ENCODE peak calls at places on chromosomes 11 and 22, in four cellular contexts. H is CD8-positive, alpha-beta T cell; D is SK-N-SH; Q is suprapubic skin. C is an unnamed sample.
A peak's percentile ranks its signal among the peaks of the same experiment; 100 is the strongest.

GRCh38 chr22:20247608-20248171 is 20.4 kb downstream of the RTN4R start:
- DNase-seq in Q (no peak), D (no peak), H (no peak), C (peak; percentile 43)

GRCh38 chr11:130480721-130481140 is 32.3 kb downstream of the ADAMTS15 start:
- DNase-seq in Q (no peak), H (no peak), D (no peak), C (no peak)

GRCh38 chr11:215581-216037 is 8.1 kb downstream of the RIC8A start:
- DNase-seq in Q (peak; percentile 66), H (peak; percentile 4), D (no peak), C (no peak)

GRCh38 chr22:48428556-48429371 is 1398.9 kb downstream of the BRD1 start:
- DNase-seq in Q (no peak), H (no peak), D (no peak), C (no peak)

GRCh38 chr11:64767344-64768299 is 7.8 kb upstream of the PYGM start:
- DNase-seq in D (peak; percentile 76), H (peak; percentile 91), Q (peak; percentile 92), C (no peak)

GRCh38 chr11:116513894-116514293 is 258.9 kb downstream of the BUD13 start:
- DNase-seq in D (no peak), H (no peak), Q (peak; percentile 67), C (no peak)

GRCh38 chr11:40274017-40274416 is 1185.4 kb downstream of the LRRC4C start:
- DNase-seq in D (no peak), H (no peak), Q (no peak), C (no peak)

GRCh38 chr22:44642096-44642644 is 59.8 kb upstream of the PRR5 start:
- DNase-seq in D (no peak), H (no peak), Q (no peak), C (no peak)

GRCh38 chr11:19789840-19790710 is 77.4 kb downstream of the NAV2 start:
- DNase-seq in H (no peak), Q (no peak), D (no peak), C (no peak)

GRCh38 chr11:68037481-68038225 is 1.2 kb upstream of the TCIRG1 start:
- DNase-seq in H (no peak), Q (no peak), D (no peak), C (no peak)

GRCh38 chr22:39937881-39938280 is 22.3 kb upstream of the TMA7B start:
- DNase-seq in H (no peak), Q (no peak), D (no peak), C (no peak)

GRCh38 chr11:67673358-67673757 is 1.1 kb downstream of the ALDH3B2 start:
- DNase-seq in Q (peak; percentile 66), H (no peak), D (no peak), C (no peak)

GRCh38 chr11:17015639-17016125 is 1.5 kb upstream of the PLEKHA7 start:
- DNase-seq in H (no peak), Q (peak; percentile 52), D (peak; percentile 36), C (no peak)

GRCh38 chr11:75148436-75148983 is 2.4 kb upstream of the SLCO2B1 start:
- DNase-seq in H (no peak), Q (no peak), D (no peak), C (no peak)

GRCh38 chr11:82791779-82792178 is 58.1 kb upstream of the FAM181B start:
- DNase-seq in H (no peak), D (peak; percentile 24), Q (no peak), C (no peak)

GRCh38 chr22:21018314-21018713 is 3.3 kb downstream of the P2RX6 start:
- DNase-seq in D (no peak), H (no peak), Q (no peak), C (no peak)

GRCh38 chr22:19942886-19943664 is 1.5 kb upstream of the TXNRD2 start:
- DNase-seq in H (no peak), D (no peak), Q (no peak), C (no peak)

GRCh38 chr11:124899376-124900145 is 1.9 kb upstream of the ROBO4 start:
- DNase-seq in H (no peak), Q (no peak), D (peak; percentile 29), C (no peak)

GRCh38 chr22:39808087-39808486 is 85.5 kb downstream of the ENTHD1 start:
- DNase-seq in D (peak; percentile 4), Q (no peak), H (peak; percentile 35), C (no peak)

GRCh38 chr11:19374189-19374588 is 133.4 kb upstream of the E2F8 start:
- DNase-seq in D (no peak), Q (no peak), H (no peak), C (no peak)

GRCh38 chr22:44363214-44363979 is 50.6 kb upstream of the SHISAL1 start:
- DNase-seq in D (peak; percentile 85), H (no peak), Q (peak; percentile 90), C (peak; percentile 40)

GRCh38 chr22:42544686-42545085 is 9.1 kb upstream of the SERHL2 start:
- DNase-seq in H (no peak), Q (no peak), D (no peak), C (no peak)

GRCh38 chr11:83162377-83162776 is 5.4 kb downstream of the PCF11 start:
- DNase-seq in H (no peak), Q (no peak), D (no peak), C (no peak)

GRCh38 chr11:44611687-44612437 is 46.4 kb downstream of the CD82 start:
- DNase-seq in Q (no peak), H (peak; percentile 65), D (no peak), C (no peak)

GRCh38 chr11:134411887-134412507 is at the start of gene B3GAT1:
- DNase-seq in Q (no peak), H (no peak), D (peak; percentile 86), C (no peak)

GRCh38 chr11:35588627-35589026 is 29.6 kb upstream of the FJX1 start:
- DNase-seq in Q (no peak), H (no peak), D (no peak), C (no peak)

GRCh38 chr11:64805481-64805880 is 2.5 kb upstream of the MAP4K2 start:
- DNase-seq in D (no peak), Q (no peak), H (no peak), C (no peak)

GRCh38 chr11:37804666-37805065 is 1206.6 kb upstream of the RAG2 start:
- DNase-seq in D (no peak), Q (no peak), H (no peak), C (no peak)

DNA sequence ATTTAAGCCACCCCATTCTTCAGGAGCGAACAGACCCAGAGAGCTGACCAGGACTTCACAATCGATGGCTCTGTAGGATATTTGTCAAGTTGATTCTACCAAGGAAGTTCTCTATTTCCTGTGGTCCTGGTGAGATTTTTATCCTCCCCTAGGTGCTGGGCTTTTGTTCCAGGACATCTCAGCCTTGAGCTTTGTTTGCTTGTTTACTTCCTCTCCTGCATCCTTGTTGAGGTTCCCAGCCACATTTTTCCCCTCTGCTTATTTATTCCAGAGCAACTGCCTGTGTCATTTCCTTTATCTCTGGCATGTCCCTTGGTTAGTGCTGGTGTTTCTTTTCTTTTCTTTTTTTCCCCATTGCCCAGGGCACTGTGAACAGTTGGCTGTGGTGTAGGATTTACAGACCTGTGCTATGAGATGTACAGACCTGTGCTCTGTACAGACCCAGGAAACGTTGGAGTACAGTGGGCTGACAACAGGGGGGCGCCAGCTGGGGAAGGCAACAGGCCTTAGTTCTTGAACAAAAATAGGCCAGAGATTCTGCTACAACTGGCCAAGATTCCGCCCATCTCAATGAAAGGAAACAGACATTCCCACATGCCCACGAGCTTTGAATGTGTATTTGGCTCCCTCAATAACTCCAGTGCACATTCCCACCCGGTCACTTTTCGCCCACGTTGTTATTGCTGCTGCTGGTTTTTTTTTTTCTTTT is 235.9 kb upstream of the DDI1 start:
- DNase-seq in D (no peak), Q (no peak), H (no peak), C (no peak)
- H3K27ac ChIP-seq in D (peak overlapping the region; percentile 15), Q (no peak overlapping the region), H (no peak overlapping the region), C (no peak overlapping the region)

DNA sequence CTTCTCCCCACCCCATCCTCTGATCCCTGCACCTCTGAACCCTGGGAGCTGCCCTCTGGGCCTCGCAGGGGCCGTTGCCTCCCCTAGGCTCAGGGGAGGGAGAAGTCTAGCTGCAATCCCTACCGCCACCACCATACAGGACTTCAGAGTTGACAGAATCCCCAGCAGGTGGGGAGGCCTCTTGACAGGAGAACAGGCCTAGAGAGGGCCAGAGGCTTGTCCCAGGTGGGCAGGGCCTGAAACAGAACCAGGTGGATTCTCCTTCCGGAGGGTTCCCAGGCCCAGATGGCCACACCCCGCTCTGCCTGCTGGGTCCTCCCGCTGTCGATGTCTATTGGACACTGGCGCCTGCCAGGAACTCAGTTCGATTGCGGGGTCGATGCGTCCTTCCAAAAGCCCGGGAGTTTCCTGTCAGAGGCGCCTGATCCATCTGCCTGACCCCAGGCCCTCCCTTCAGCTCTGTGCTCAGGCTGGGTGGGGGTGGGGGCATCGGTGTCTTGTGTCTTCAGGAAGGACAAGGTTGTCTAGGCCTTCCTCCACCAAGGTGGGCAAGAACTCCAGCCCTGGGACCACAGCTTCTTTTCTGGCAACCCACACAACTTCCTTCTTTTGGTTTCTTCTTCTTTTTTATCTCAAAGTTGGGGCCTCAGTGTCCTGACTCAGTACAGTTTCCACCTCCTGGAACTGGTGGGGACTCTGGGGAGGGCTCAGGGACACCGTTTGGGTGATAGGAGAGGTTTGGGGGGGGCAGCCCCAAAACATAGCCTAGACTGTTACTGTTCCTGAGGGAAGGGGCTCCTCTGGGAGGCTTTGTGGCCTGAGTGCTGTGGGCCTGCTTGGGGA is 6.4 kb downstream of the STARD10 start:
- DNase-seq in D (peak; percentile 46), Q (no peak), H (no peak), C (no peak)
- H3K27ac ChIP-seq in D (no peak overlapping the region), Q (no peak overlapping the region), H (no peak overlapping the region), C (peak overlapping the region; percentile 11)

DNA sequence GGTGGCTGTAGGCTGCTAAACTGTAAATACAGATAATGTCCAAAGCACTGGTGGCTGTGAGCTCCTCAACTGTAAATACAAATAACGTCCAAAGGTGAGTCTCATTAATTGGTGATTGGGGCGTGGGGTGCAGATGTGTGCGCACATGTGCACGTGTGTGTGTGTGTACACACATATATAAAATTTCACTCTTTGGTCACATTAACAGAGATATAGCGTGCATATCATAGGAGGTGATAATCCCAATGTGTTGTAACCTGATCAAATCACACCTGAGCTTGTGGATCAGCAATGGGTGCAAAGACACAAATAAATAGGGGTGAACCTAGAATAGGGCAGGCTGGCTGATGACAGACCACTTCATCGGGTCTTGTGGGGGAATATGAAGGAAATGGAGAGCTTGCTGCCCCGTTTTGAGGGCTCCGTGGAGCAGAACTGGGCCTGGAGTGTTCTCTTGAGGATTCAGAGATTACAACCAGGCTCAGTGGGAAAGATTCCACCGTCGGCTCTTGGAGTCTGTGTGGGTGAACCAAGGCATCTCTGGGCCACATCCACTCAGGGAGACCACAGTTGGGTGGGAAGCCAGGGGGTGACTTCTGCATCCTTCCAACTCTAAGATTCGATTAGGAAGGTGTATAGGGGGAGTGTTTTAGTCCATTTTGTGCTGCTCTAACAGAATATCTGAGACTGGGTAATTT is 24.9 kb upstream of the OSBPL5 start:
- DNase-seq in H (no peak), D (no peak), Q (no peak), C (no peak)
- H3K27ac ChIP-seq in H (no peak overlapping the region), D (no peak overlapping the region), Q (no peak overlapping the region), C (no peak overlapping the region)

DNA sequence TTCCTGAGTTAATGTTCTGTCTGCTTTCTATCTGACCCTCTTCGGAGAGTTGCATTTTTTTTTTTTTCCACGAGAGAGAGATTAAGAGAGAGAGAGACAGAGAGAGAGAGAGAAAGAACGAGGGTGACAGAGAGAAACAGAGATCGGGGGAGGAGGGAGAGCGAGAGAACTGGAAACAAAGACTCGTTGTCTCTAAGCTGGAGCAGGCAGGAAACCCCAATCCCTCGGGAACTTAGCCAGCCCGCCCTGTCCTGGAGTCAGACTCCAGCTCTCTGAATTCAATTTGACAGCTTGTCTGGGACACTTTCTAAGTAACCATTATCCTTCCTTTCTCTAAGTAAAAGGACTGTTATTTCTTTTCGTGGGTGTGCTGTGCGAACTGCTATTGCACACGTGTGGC is 76.9 kb downstream of the KCNJ1 start:
- DNase-seq in Q (no peak), H (no peak), D (no peak), C (peak; percentile 76)
- H3K27ac ChIP-seq in Q (no peak overlapping the region), H (no peak overlapping the region), D (peak overlapping the region; percentile 69), C (no peak overlapping the region)

GRCh38 chr11:69449320-69450063 is 32.0 kb upstream of the LINC01488 start:
- DNase-seq in H (no peak), Q (no peak), D (peak; percentile 90), C (no peak)
- H3K27ac ChIP-seq in H (no peak overlapping the region), Q (peak overlapping the region; percentile 38), D (no peak overlapping the region), C (peak overlapping the region; percentile 58)

GRCh38 chr11:86062719-86063118 is 6.2 kb downstream of the PICALM start:
- DNase-seq in H (no peak), Q (no peak), D (no peak), C (no peak)
- H3K27ac ChIP-seq in H (peak overlapping the region; percentile 11), Q (peak overlapping the region; percentile 70), D (peak overlapping the region; percentile 99), C (no peak overlapping the region)